ENCODE peak calls at places on chromosome 15, in ten cellular contexts. M is activated gamma-delta T cell treated with anti-CD3 and anti-CD28 coated beads, Interleukin-2, amount 50 U/mL, for 16 hours; C is colonic mucosa; X is esophagus muscularis mucosa; H is NCI-H1930; W is HTR-8/SVneo; E is CD8-positive, alpha-beta T cell; T is C1 segment of cervical spinal cord; G is pons; U is H54. B is an unnamed sample.

GRCh38 chr15:90231028-90232017 is 2.4 kb downstream of the CIB1 start:
- DNase-seq in M (peak), C (no peak), X (no peak), H (no peak), W (no peak), E (peak), T (no peak), G (peak), U (no peak), B (peak)

GRCh38 chr15:58484794-58485600 is 53.2 kb downstream of the LIPC start:
- DNase-seq in M (no peak), C (no peak), X (no peak), H (no peak), W (no peak), E (no peak), T (no peak), G (peak), U (no peak), B (peak)

GRCh38 chr15:69068157-69068556 is 53.7 kb downstream of the NOX5 start:
- DNase-seq in M (no peak), C (no peak), X (no peak), H (no peak), W (no peak), E (no peak), T (no peak), G (no peak), U (no peak), B (no peak)

GRCh38 chr15:46848704-46849103 is 868.6 kb upstream of the SEMA6D start:
- DNase-seq in M (no peak), C (no peak), X (no peak), H (no peak), W (peak), E (no peak), T (no peak), G (no peak), U (peak), B (no peak)

GRCh38 chr15:79065361-79065743 is 25.2 kb downstream of the RASGRF1 start:
- DNase-seq in M (no peak), C (no peak), X (no peak), H (no peak), W (no peak), E (no peak), T (no peak), G (no peak), U (no peak), B (no peak)

GRCh38 chr15:58951388-58952060 is 18.0 kb upstream of the SLTM start:
- DNase-seq in M (no peak), C (no peak), X (no peak), H (no peak), W (no peak), E (no peak), T (no peak), G (no peak), U (no peak), B (no peak)

GRCh38 chr15:66862111-66862815 is 160.2 kb downstream of the SMAD6 start:
- DNase-seq in M (no peak), C (peak), X (peak), H (no peak), W (no peak), E (no peak), T (no peak), G (no peak), U (no peak), B (no peak)

GRCh38 chr15:86877171-86877631 is 797.5 kb downstream of the AGBL1 start:
- DNase-seq in M (no peak), C (no peak), X (no peak), H (no peak), W (no peak), E (no peak), T (no peak), G (no peak), U (no peak), B (no peak)

GRCh38 chr15:98805434-98806274 is 157.3 kb downstream of the IGF1R start:
- DNase-seq in M (no peak), C (no peak), X (no peak), H (no peak), W (no peak), E (no peak), T (no peak), G (no peak), U (no peak), B (no peak)

GRCh38 chr15:78195735-78196201 is 38.6 kb downstream of the ACSBG1 start:
- DNase-seq in M (peak), C (peak), X (no peak), H (no peak), W (peak), E (peak), T (no peak), G (no peak), U (no peak), B (no peak)

GRCh38 chr15:65368300-65368617 is 9.5 kb downstream of the IGDCC3 start:
- DNase-seq in M (no peak), C (no peak), X (no peak), H (no peak), W (no peak), E (no peak), T (peak), G (peak), U (no peak), B (peak)

GRCh38 chr15:51931638-51932037 is 39.9 kb downstream of the LEO1 start:
- DNase-seq in M (no peak), C (no peak), X (no peak), H (no peak), W (no peak), E (no peak), T (no peak), G (no peak), U (no peak), B (no peak)

GRCh38 chr15:40474581-40474980 is 3.8 kb downstream of the CHST14 start:
- DNase-seq in M (no peak), C (no peak), X (no peak), H (no peak), W (no peak), E (no peak), T (no peak), G (no peak), U (no peak), B (no peak)

GRCh38 chr15:37007301-37007700 is 93.0 kb downstream of the MEIS2 start:
- DNase-seq in M (no peak), C (no peak), X (no peak), H (no peak), W (no peak), E (no peak), T (no peak), G (no peak), U (no peak), B (no peak)

GRCh38 chr15:66472176-66472999 is 25.2 kb downstream of the SNAPC5 start:
- DNase-seq in M (peak), C (no peak), X (no peak), H (no peak), W (no peak), E (peak), T (no peak), G (no peak), U (no peak), B (no peak)

GRCh38 chr15:56959318-56959648 is 40.8 kb downstream of the TCF12 start:
- DNase-seq in M (no peak), C (no peak), X (no peak), H (no peak), W (no peak), E (no peak), T (no peak), G (no peak), U (no peak), B (no peak)